ENCODE peak calls at places on chromosomes 5 and 9, in six cellular contexts. I is breast epithelium, F is colonic mucosa, M is Peyer's patch, Q is mucosa of descending colon, C is A549. S is an unnamed sample.

GRCh38 chr5:135186662-135187522 is 152.9 kb upstream of the PITX1 start:
- DNase-seq in I (no peak), F (no peak), M (no peak), Q (no peak), C (peak; percentile 25), S (no peak)

GRCh38 chr5:166625210-166625865 is 1666.1 kb upstream of the WWC1 start:
- DNase-seq in I (no peak), F (no peak), M (no peak), Q (no peak), C (no peak), S (no peak)

GRCh38 chr5:177404641-177405134 is 4.2 kb upstream of the PFN3 start:
- DNase-seq in I (no peak), F (no peak), M (no peak), Q (peak; percentile 29), C (no peak), S (no peak)

GRCh38 chr5:96196407-96196806 is 234.8 kb upstream of the ELL2 start:
- DNase-seq in I (no peak), F (no peak), M (no peak), Q (no peak), C (no peak), S (no peak)

GRCh38 chr5:378301-378891 is 56.9 kb downstream of the AHRR start:
- DNase-seq in I (no peak), F (peak; percentile 2), M (peak; percentile 6), Q (peak; percentile 1), C (no peak), S (no peak)

GRCh38 chr9:68455436-68455835 is 85.2 kb downstream of the TMEM252 start:
- DNase-seq in I (no peak), F (no peak), M (no peak), Q (no peak), C (no peak), S (no peak)

GRCh38 chr5:135834639-135835529 is at the start of gene SLC25A48:
- DNase-seq in I (no peak), F (peak; percentile 86), M (no peak), Q (peak; percentile 81), C (peak; percentile 75), S (no peak)

GRCh38 chr5:124698774-124699173 is 47.7 kb downstream of the ZNF608 start:
- DNase-seq in I (no peak), F (no peak), M (no peak), Q (no peak), C (no peak), S (no peak)

GRCh38 chr9:4293293-4293931 is 6.5 kb downstream of the GLIS3 start:
- DNase-seq in I (no peak), F (no peak), M (no peak), Q (no peak), C (peak; percentile 95), S (peak; percentile 80)

GRCh38 chr5:75049581-75050274 is 2.6 kb downstream of the GCNT4 start:
- DNase-seq in I (no peak), F (peak; percentile 79), M (peak; percentile 39), Q (peak; percentile 82), C (peak; percentile 83), S (no peak)

GRCh38 chr9:126836216-126836615 is 24.2 kb upstream of the ZBTB34 start:
- DNase-seq in I (no peak), F (no peak), M (no peak), Q (no peak), C (no peak), S (no peak)

GRCh38 chr5:35131723-35132122 is 84.0 kb upstream of the AGXT2 start:
- DNase-seq in I (no peak), F (no peak), M (no peak), Q (no peak), C (no peak), S (no peak)

GRCh38 chr9:4301971-4302427 is 2.1 kb upstream of the GLIS3 start:
- DNase-seq in I (no peak), F (peak; percentile 24), M (no peak), Q (peak; percentile 17), C (peak; percentile 57), S (peak; percentile 81)

GRCh38 chr9:32426278-32426939 is 42.0 kb downstream of the ACO1 start:
- DNase-seq in I (no peak), F (no peak), M (no peak), Q (peak; percentile 19), C (peak; percentile 28), S (peak; percentile 95)

GRCh38 chr9:94985649-94986048 is 259.1 kb downstream of the AOPEP start:
- DNase-seq in I (no peak), F (no peak), M (no peak), Q (no peak), C (no peak), S (no peak)

GRCh38 chr5:23007762-23008161 is 154.6 kb upstream of the CDH12 start:
- DNase-seq in I (no peak), F (no peak), M (no peak), Q (no peak), C (no peak), S (no peak)

GRCh38 chr5:132876020-132876759 is 2.7 kb downstream of the LEAP2 start:
- DNase-seq in I (no peak), F (no peak), M (no peak), Q (no peak), C (no peak), S (no peak)

GRCh38 chr9:129333613-129333960 is 155.5 kb upstream of the IER5L start:
- DNase-seq in I (no peak), F (no peak), M (no peak), Q (no peak), C (peak; percentile 94), S (no peak)

GRCh38 chr5:58009754-58010153 is 450.1 kb downstream of the PLK2 start:
- DNase-seq in I (no peak), F (no peak), M (no peak), Q (no peak), C (no peak), S (no peak)

GRCh38 chr5:113612060-113612496 is 98.6 kb downstream of the YTHDC2 start:
- DNase-seq in I (no peak), F (no peak), M (no peak), Q (no peak), C (peak; percentile 35), S (peak; percentile 6)

GRCh38 chr5:153791339-153791738 is 247.4 kb downstream of the FAM114A2 start:
- DNase-seq in I (no peak), F (no peak), M (no peak), Q (no peak), C (no peak), S (no peak)

GRCh38 chr5:135502836-135503520 is 32.8 kb downstream of the NEUROG1 start:
- DNase-seq in I (no peak), F (no peak), M (no peak), Q (no peak), C (no peak), S (no peak)

GRCh38 chr9:34157308-34157707 is 21.5 kb upstream of the UBAP1 start:
- DNase-seq in I (no peak), F (no peak), M (no peak), Q (no peak), C (no peak), S (no peak)

GRCh38 chr5:157486861-157487260 is 26.8 kb downstream of the NIPAL4 start:
- DNase-seq in I (no peak), F (no peak), M (peak; percentile 58), Q (no peak), C (no peak), S (no peak)

DNA sequence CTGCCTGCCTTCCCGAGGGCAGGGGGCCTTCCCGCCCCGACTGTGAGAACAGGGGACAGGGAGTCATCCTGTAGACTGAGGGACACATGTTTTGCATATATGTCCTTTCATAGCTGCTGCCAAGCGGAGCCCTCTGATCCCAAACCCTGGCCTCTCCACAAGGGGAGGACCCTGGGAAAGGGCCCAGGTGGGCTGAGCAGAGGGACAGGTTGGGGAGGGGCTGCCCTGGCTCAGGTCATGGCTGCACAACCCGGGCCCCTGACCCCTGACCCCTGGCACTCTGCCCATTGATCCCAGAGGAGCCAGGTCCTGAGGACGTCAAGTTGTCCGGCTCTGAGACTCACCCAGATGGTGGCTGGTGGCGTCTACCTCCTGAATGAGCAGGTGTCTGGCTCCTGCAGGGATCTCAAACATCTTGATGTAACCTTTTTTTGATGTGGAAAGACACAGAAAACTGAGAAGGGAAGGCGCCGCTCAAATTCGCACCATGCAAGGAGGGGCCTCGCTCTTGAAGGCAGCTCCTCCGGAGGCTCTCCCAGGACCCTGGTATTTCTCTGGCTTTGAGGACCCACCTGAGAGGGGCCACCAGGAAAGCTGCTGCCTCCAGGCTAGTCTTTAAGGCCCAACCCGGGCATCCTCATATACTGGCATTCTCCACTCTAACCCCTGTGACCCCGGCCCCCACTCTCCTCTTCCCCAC is 71.9 kb downstream of the ZNF354C start:
- DNase-seq in I (no peak), F (no peak), M (no peak), Q (no peak), C (no peak), S (no peak)
- H3K9me3 ChIP-seq in I (no peaks in the 10 kb centered on the region), F (no peaks in the 10 kb centered on the region), M (no peaks in the 10 kb centered on the region), Q (no peaks in the 10 kb centered on the region), C (peaks cover 18% of the 10 kb centered on the region), S (peaks cover 55% of the 10 kb centered on the region)

DNA sequence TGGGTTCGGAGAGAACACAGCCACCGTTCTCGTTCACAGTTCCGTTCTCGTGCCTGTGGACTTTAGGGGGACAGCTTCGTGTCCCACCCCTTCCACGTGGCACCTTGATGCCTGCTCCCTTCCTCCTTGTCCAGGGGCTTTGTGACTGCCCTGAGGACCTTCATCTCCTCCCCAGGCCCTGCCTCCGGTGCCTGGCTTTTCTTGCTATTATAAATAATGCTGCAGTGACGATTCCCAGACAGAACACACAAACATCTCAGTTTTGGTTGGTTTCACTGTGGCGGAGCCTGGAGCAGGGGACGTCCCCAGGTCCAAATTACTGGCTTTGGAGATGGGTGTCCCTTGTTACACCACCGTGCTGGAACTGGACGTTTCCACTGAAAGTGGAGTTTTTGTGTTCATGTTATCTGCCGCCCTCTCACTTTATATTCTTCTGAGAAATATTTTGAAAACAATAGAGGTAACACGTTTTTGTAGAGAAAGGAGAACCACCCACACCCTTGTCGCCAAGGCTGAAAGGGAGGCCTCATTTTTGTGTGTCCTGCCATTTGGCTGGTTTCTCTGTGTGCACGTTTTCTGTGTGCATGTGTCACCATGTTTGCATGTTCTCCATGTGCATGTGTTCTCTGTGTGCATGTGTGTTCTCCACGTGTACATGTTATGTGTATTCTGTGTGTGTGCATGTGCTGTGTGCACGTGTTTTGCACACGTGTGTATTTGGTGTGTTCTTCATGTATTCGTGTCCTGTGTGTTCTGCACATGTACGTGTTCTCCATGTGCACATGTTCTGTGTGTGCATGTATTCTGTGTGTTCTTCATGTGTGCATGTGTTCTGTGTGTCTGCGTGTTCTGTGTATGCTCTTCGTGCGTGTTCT is 24.2 kb downstream of the WNK2 start:
- DNase-seq in I (no peak), F (no peak), M (no peak), Q (no peak), C (no peak), S (no peak)
- H3K4me3 ChIP-seq in I (peak overlapping the region; percentile 4), F (no peak overlapping the region), M (no peak overlapping the region), Q (no peak overlapping the region), C (no peak overlapping the region), S (no peak overlapping the region)

GRCh38 chr5:12174734-12175133 is 270.5 kb upstream of the CTNND2 start:
- DNase-seq in I (no peak), F (no peak), M (no peak), Q (no peak), C (no peak), S (no peak)
- H3K9me3 ChIP-seq in I (peaks cover 8% of the 10 kb centered on the region), F (no peaks in the 10 kb centered on the region), M (no peaks in the 10 kb centered on the region), Q (no peaks in the 10 kb centered on the region), C (no peaks in the 10 kb centered on the region), S (peaks cover 7% of the 10 kb centered on the region)

DNA sequence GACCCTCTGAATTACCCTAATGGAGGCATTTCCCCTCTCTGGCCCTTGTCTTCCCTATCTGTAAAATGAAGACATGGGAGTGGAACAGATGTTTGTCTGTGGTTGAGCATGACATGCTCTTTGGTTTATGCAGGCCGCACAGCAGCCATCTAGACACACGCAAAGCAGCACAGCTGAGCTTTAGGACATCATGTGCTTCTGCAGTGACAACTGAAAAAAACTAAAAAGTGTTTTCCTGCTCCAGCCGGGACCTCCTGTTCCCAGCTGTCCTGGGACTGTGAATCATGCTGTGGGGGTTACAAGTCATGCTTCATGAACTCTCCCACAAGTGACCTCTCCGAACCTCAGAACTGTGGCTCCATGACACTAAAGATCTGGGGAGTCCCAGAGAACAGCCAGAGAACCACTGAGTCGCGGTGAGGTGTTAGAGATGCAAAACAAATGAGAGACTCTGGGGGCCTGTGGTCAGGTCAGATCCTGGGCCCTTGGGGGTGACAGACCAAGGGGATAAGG is 1.7 kb downstream of the SMIM3 start:
- DNase-seq in I (no peak), F (peak; percentile 41), M (peak; percentile 55), Q (peak; percentile 42), C (no peak), S (no peak)
- H3K4me3 ChIP-seq in I (peak overlapping the region; percentile 80), F (peak overlapping the region; percentile 67), M (peak overlapping the region; percentile 79), Q (no peak overlapping the region), C (no peak overlapping the region), S (peak overlapping the region; percentile 92)